ENCODE peak calls at places on chromosomes 13 and 19, in nine cellular contexts. S is left ventricle myocardium inferior; T is Right ventricle myocardium superior; O is hypothalamus; Q is stimulated activated CD8-positive, alpha-beta memory T cell treated with anti-CD3 and anti-CD28 coated beads, Interleukin-2, amount 100 ng/mL, for 1 hour; D is posterior vena cava; I is stimulated activated CD4-positive, alpha-beta T cell treated with anti-CD3 and anti-CD28 coated beads, Interleukin-4, amount 100 ng/mL, for 1 hour; K is AG04449; N is kidney glomerular epithelial cell. R is an unnamed sample.

GRCh38 chr19:33350538-33351309 is 22.8 kb upstream of the CEBPG start:
- DNase-seq in S (no peak), T (no peak), O (no peak), Q (no peak), D (peak), I (no peak), K (no peak), N (no peak), R (no peak)

GRCh38 chr13:89457977-89458376 is 1786.8 kb downstream of the SLITRK5 start:
- DNase-seq in S (no peak), T (no peak), O (no peak), Q (no peak), D (no peak), I (no peak), K (no peak), N (peak), R (no peak)

GRCh38 chr19:7099597-7099921 is 30.1 kb downstream of the ZNF557 start:
- DNase-seq in S (no peak), T (no peak), O (no peak), Q (no peak), D (no peak), I (peak), K (no peak), N (no peak), R (no peak)

GRCh38 chr19:17780781-17781180 is 14.2 kb upstream of the B3GNT3 start:
- DNase-seq in S (no peak), T (no peak), O (no peak), Q (no peak), D (no peak), I (no peak), K (no peak), N (no peak), R (no peak)

GRCh38 chr13:76991432-76991795 is 467 bp upstream of the CLN5 start:
- DNase-seq in S (no peak), T (peak), O (peak), Q (peak), D (no peak), I (peak), K (no peak), N (no peak), R (peak)

GRCh38 chr19:20999731-21000352 is 20.6 kb upstream of the ZNF430 start:
- DNase-seq in S (peak), T (peak), O (peak), Q (peak), D (peak), I (peak), K (peak), N (peak), R (peak)

GRCh38 chr19:10852098-10852800 is 4.0 kb downstream of the C19orf38 start:
- DNase-seq in S (no peak), T (no peak), O (no peak), Q (no peak), D (no peak), I (no peak), K (no peak), N (peak), R (no peak)

GRCh38 chr19:8585894-8586750 is 8.9 kb upstream of the MYO1F start:
- DNase-seq in S (peak), T (peak), O (no peak), Q (no peak), D (no peak), I (peak), K (no peak), N (no peak), R (no peak)

GRCh38 chr13:114119196-114119595 is 13.2 kb downstream of the RASA3 start:
- DNase-seq in S (no peak), T (peak), O (no peak), Q (no peak), D (no peak), I (no peak), K (no peak), N (peak), R (no peak)

GRCh38 chr13:32857077-32857476 is 159.1 kb upstream of the KL start:
- DNase-seq in S (no peak), T (no peak), O (no peak), Q (no peak), D (no peak), I (no peak), K (no peak), N (no peak), R (no peak)

GRCh38 chr19:54345938-54346386 is 7.0 kb upstream of the LILRA4 start:
- DNase-seq in S (no peak), T (no peak), O (no peak), Q (no peak), D (no peak), I (no peak), K (no peak), N (no peak), R (no peak)

GRCh38 chr19:48966541-48967345 is 1.6 kb downstream of the FTL start:
- DNase-seq in S (no peak), T (no peak), O (no peak), Q (no peak), D (no peak), I (no peak), K (no peak), N (no peak), R (no peak)

GRCh38 chr13:112783946-112784500 is 94.2 kb downstream of the ATP11A start:
- DNase-seq in S (no peak), T (no peak), O (no peak), Q (no peak), D (no peak), I (no peak), K (no peak), N (no peak), R (no peak)

GRCh38 chr13:95281258-95281602 is 20.0 kb downstream of the ABCC4 start:
- DNase-seq in S (no peak), T (no peak), O (no peak), Q (no peak), D (no peak), I (no peak), K (no peak), N (no peak), R (no peak)

GRCh38 chr19:17866312-17867012 is 5.3 kb upstream of the SLC5A5 start:
- DNase-seq in S (no peak), T (no peak), O (no peak), Q (no peak), D (no peak), I (no peak), K (no peak), N (no peak), R (no peak)

GRCh38 chr13:102933076-102933922 is 87.5 kb downstream of the ERCC5 start:
- DNase-seq in S (no peak), T (no peak), O (no peak), Q (no peak), D (no peak), I (no peak), K (no peak), N (no peak), R (no peak)

GRCh38 chr13:59680429-59681024 is 483.2 kb downstream of the DIAPH3 start:
- DNase-seq in S (no peak), T (no peak), O (no peak), Q (no peak), D (no peak), I (no peak), K (no peak), N (no peak), R (no peak)

GRCh38 chr13:27860743-27861142 is 59.1 kb upstream of the PDX1 start:
- DNase-seq in S (no peak), T (no peak), O (no peak), Q (no peak), D (no peak), I (no peak), K (no peak), N (no peak), R (no peak)

GRCh38 chr19:23914402-23915286 is at the start of gene ZNF726:
- DNase-seq in S (peak), T (peak), O (peak), Q (peak), D (peak), I (peak), K (peak), N (peak), R (peak)

GRCh38 chr13:25153736-25154135 is 18.4 kb downstream of the AMER2 start:
- DNase-seq in S (no peak), T (no peak), O (peak), Q (no peak), D (no peak), I (no peak), K (no peak), N (no peak), R (no peak)

GRCh38 chr13:67048084-67048792 is 181.9 kb downstream of the PCDH9 start:
- DNase-seq in S (no peak), T (no peak), O (no peak), Q (no peak), D (no peak), I (no peak), K (peak), N (peak), R (no peak)

GRCh38 chr19:15429825-15430467 is 11.2 kb upstream of the AKAP8L start:
- DNase-seq in S (no peak), T (no peak), O (no peak), Q (no peak), D (no peak), I (no peak), K (no peak), N (no peak), R (no peak)

GRCh38 chr13:45872574-45872973 is 21.0 kb upstream of the SIAH3 start:
- DNase-seq in S (no peak), T (no peak), O (no peak), Q (no peak), D (no peak), I (no peak), K (no peak), N (no peak), R (no peak)

GRCh38 chr13:111265006-111265700 is 55.3 kb upstream of the TEX29 start:
- DNase-seq in S (no peak), T (no peak), O (no peak), Q (no peak), D (no peak), I (no peak), K (no peak), N (no peak), R (no peak)

GRCh38 chr19:51546650-51547396 is 15.4 kb upstream of the SIGLEC6 start:
- DNase-seq in S (no peak), T (no peak), O (no peak), Q (no peak), D (no peak), I (no peak), K (no peak), N (peak), R (no peak)

GRCh38 chr13:98930014-98930625 is 47.7 kb downstream of the DOCK9 start:
- DNase-seq in S (no peak), T (no peak), O (peak), Q (no peak), D (no peak), I (no peak), K (no peak), N (no peak), R (no peak)

GRCh38 chr19:17125052-17125727 is 49.6 kb downstream of the MYO9B start:
- DNase-seq in S (no peak), T (no peak), O (no peak), Q (no peak), D (no peak), I (no peak), K (no peak), N (no peak), R (no peak)

GRCh38 chr13:113098163-113098732 is 7.3 kb upstream of the F7 start:
- DNase-seq in S (no peak), T (no peak), O (no peak), Q (no peak), D (no peak), I (no peak), K (peak), N (no peak), R (no peak)

GRCh38 chr19:43395561-43395960 is 19.1 kb upstream of the TEX101 start:
- DNase-seq in S (no peak), T (no peak), O (no peak), Q (no peak), D (no peak), I (no peak), K (no peak), N (no peak), R (no peak)

GRCh38 chr19:41564515-41565383 is 11.2 kb upstream of the CEACAM21 start:
- DNase-seq in S (no peak), T (no peak), O (no peak), Q (no peak), D (no peak), I (no peak), K (no peak), N (no peak), R (no peak)

GRCh38 chr19:48896191-48896720 is 2.3 kb downstream of the TULP2 start:
- DNase-seq in S (peak), T (peak), O (peak), Q (no peak), D (peak), I (peak), K (no peak), N (no peak), R (no peak)

GRCh38 chr13:34748078-34748477 is 194.0 kb upstream of the NBEA start:
- DNase-seq in S (peak), T (peak), O (no peak), Q (no peak), D (no peak), I (no peak), K (no peak), N (peak), R (no peak)

GRCh38 chr13:44912617-44913016 is 76.7 kb downstream of the NUFIP1 start:
- DNase-seq in S (no peak), T (no peak), O (no peak), Q (no peak), D (no peak), I (no peak), K (no peak), N (no peak), R (no peak)

GRCh38 chr13:84137292-84137691 is 255.0 kb upstream of the SLITRK1 start:
- DNase-seq in S (no peak), T (no peak), O (no peak), Q (no peak), D (no peak), I (peak), K (no peak), N (no peak), R (no peak)

GRCh38 chr13:40666905-40667621 is 622 bp upstream of the FOXO1 start:
- DNase-seq in S (peak), T (peak), O (peak), Q (no peak), D (peak), I (peak), K (no peak), N (peak), R (no peak)

GRCh38 chr13:92913840-92914239 is 312.8 kb upstream of the GPC6 start:
- DNase-seq in S (no peak), T (no peak), O (no peak), Q (no peak), D (no peak), I (no peak), K (no peak), N (no peak), R (no peak)